ENCODE peak calls at places on chromosomes 16 and 17, in five cellular contexts. M, F, S, R and N are unnamed samples.

GRCh38 chr16:2497116-2497630 is 16.6 kb upstream of the ATP6V0C start:
- DNase-seq in F (no peak), M (no peak), S (no peak), R (no peak), N (no peak)

GRCh38 chr16:48629531-48629930 is 19.6 kb upstream of the N4BP1 start:
- DNase-seq in R (peak), S (no peak), M (no peak), F (peak), N (no peak)

GRCh38 chr16:53282975-53283946 is 151.0 kb upstream of the RBL2 start:
- DNase-seq in R (no peak), M (no peak), F (no peak), S (no peak), N (no peak)

GRCh38 chr17:44543213-44543904 is 13.9 kb upstream of the FZD2 start:
- DNase-seq in S (no peak), R (no peak), F (no peak), M (no peak), N (no peak)

GRCh38 chr16:56675685-56676210 is 6.1 kb downstream of the MT1H start:
- DNase-seq in M (no peak), R (no peak), F (no peak), S (no peak), N (peak)

GRCh38 chr16:51522902-51523301 is 371.8 kb upstream of the SALL1 start:
- DNase-seq in S (no peak), F (no peak), M (no peak), R (no peak), N (no peak)

GRCh38 chr17:48093341-48094045 is 7.8 kb downstream of the CBX1 start:
- DNase-seq in F (no peak), S (no peak), M (no peak), R (no peak), N (no peak)

GRCh38 chr16:55037051-55037450 is 106.4 kb downstream of the IRX5 start:
- DNase-seq in S (no peak), F (no peak), R (no peak), M (no peak), N (no peak)

GRCh38 chr16:54174750-54175149 is 111.8 kb downstream of the IRX3 start:
- DNase-seq in M (no peak), F (no peak), S (no peak), R (no peak), N (no peak)

GRCh38 chr17:50634123-50634914 is at the start of gene ABCC3:
- DNase-seq in R (peak), M (no peak), S (no peak), F (no peak), N (no peak)

GRCh38 chr16:1297413-1297773 is 12.0 kb upstream of the UBE2I start:
- DNase-seq in M (no peak), F (no peak), R (no peak), S (no peak), N (no peak)

GRCh38 chr17:71511266-71511995 is 609.4 kb upstream of the SOX9 start:
- DNase-seq in F (no peak), R (no peak), S (no peak), M (no peak), N (no peak)

GRCh38 chr17:1847191-1847590 is 17.4 kb downstream of the RPA1 start:
- DNase-seq in R (no peak), M (no peak), S (no peak), F (no peak), N (no peak)

GRCh38 chr16:82633964-82634600 is 7.3 kb downstream of the CDH13 start:
- DNase-seq in M (no peak), S (no peak), F (no peak), R (no peak), N (no peak)

GRCh38 chr17:8300629-8301242 is 5.5 kb upstream of the SLC25A35 start:
- DNase-seq in S (peak), R (peak), M (peak), F (peak), N (peak)

GRCh38 chr17:1180958-1181768 is 1.4 kb upstream of the ABR start:
- DNase-seq in R (no peak), M (no peak), F (no peak), S (no peak), N (no peak)

GRCh38 chr17:49595328-49595727 is 19.7 kb downstream of the NXPH3 start:
- DNase-seq in M (no peak), F (no peak), S (no peak), R (no peak), N (no peak)

GRCh38 chr16:14452066-14452465 is 178.0 kb downstream of the PARN start:
- DNase-seq in M (no peak), S (no peak), F (no peak), R (no peak), N (no peak)

GRCh38 chr16:9500872-9501271 is 409.4 kb downstream of the HAPSTR1 start:
- DNase-seq in S (no peak), F (no peak), R (no peak), M (no peak), N (no peak)

GRCh38 chr16:9061358-9061813 is 30.1 kb upstream of the HAPSTR1 start:
- DNase-seq in F (peak), R (no peak), M (no peak), S (peak), N (no peak)

GRCh38 chr17:64019486-64020067 is 856 bp downstream of the ICAM2 start:
- DNase-seq in M (no peak), S (no peak), R (no peak), F (no peak), N (no peak)

GRCh38 chr16:27154573-27155521 is 48.5 kb upstream of the KDM8 start:
- DNase-seq in S (peak), R (peak), M (peak), F (no peak), N (peak)

GRCh38 chr16:20674684-20675487 is 22.6 kb downstream of the ACSM1 start:
- DNase-seq in S (peak), F (no peak), R (no peak), M (no peak), N (no peak)

GRCh38 chr17:14331200-14331981 is 30.5 kb downstream of the HS3ST3B1 start:
- DNase-seq in F (no peak), R (no peak), M (no peak), S (no peak), N (no peak)

GRCh38 chr16:85998868-85999729 is 100.1 kb downstream of the IRF8 start:
- DNase-seq in S (no peak), R (peak), F (no peak), M (no peak), N (no peak)

GRCh38 chr17:59600169-59600568 is 19.5 kb upstream of the CLTC start:
- DNase-seq in M (no peak), S (no peak), R (no peak), F (no peak), N (no peak)

GRCh38 chr17:38561416-38562214 is 44.1 kb downstream of the SRCIN1 start:
- DNase-seq in F (no peak), S (no peak), M (no peak), R (no peak), N (no peak)

GRCh38 chr17:10836966-10837599 is 804 bp downstream of the PIRT start:
- DNase-seq in M (no peak), F (no peak), R (peak), S (no peak), N (no peak)

GRCh38 chr17:73874008-73874407 is 229.8 kb upstream of the SDK2 start:
- DNase-seq in F (no peak), S (no peak), R (no peak), M (no peak), N (no peak)

GRCh38 chr17:73870035-73870434 is 225.8 kb upstream of the SDK2 start:
- DNase-seq in S (no peak), M (no peak), R (no peak), F (no peak), N (no peak)

GRCh38 chr17:73877962-73878361 is 233.7 kb upstream of the SDK2 start:
- DNase-seq in M (no peak), R (no peak), S (no peak), F (no peak), N (no peak)

GRCh38 chr17:73875346-73875745 is 231.1 kb upstream of the SDK2 start:
- DNase-seq in R (no peak), M (no peak), F (no peak), S (no peak), N (no peak)

GRCh38 chr17:73872816-73873215 is 228.6 kb upstream of the SDK2 start:
- DNase-seq in M (no peak), R (no peak), S (no peak), F (no peak), N (no peak)
- TF ChIP-seq CTCF in M (no peak), R (no peak), S (no peak), F (no peak), N (no peak)

DNA sequence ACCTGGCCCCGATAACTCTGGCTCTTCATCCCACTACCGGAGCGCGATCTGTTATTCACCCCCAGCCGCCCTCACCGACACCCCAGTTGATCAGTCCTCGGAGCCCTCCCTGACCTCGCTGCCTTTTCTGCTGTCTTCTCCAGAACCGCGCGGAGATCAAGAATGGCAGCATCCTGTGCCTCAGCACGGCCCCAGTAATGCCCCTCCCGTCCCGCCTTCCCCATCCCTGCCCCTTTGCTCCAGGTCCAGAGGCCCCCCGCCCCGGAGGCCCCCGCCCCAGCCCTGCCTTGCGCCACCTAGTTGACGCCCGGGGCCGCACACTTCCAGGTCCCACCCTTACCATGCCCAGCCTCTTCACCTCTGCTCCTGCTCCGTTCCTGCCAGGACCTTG is 872 bp downstream of the ELMO3 start:
- DNase-seq in R (no peak), S (no peak), F (no peak), M (no peak), N (no peak)
- TF ChIP-seq CTCF in R (no peak), S (no peak), F (no peak), M (no peak), N (no peak)

GRCh38 chr17:79427621-79428539 is 183.0 kb downstream of the RBFOX3 start:
- DNase-seq in R (no peak), S (no peak), F (no peak), M (no peak), N (no peak)
- TF ChIP-seq CTCF in R (no peak), S (no peak), F (no peak), M (no peak), N (no peak)

DNA sequence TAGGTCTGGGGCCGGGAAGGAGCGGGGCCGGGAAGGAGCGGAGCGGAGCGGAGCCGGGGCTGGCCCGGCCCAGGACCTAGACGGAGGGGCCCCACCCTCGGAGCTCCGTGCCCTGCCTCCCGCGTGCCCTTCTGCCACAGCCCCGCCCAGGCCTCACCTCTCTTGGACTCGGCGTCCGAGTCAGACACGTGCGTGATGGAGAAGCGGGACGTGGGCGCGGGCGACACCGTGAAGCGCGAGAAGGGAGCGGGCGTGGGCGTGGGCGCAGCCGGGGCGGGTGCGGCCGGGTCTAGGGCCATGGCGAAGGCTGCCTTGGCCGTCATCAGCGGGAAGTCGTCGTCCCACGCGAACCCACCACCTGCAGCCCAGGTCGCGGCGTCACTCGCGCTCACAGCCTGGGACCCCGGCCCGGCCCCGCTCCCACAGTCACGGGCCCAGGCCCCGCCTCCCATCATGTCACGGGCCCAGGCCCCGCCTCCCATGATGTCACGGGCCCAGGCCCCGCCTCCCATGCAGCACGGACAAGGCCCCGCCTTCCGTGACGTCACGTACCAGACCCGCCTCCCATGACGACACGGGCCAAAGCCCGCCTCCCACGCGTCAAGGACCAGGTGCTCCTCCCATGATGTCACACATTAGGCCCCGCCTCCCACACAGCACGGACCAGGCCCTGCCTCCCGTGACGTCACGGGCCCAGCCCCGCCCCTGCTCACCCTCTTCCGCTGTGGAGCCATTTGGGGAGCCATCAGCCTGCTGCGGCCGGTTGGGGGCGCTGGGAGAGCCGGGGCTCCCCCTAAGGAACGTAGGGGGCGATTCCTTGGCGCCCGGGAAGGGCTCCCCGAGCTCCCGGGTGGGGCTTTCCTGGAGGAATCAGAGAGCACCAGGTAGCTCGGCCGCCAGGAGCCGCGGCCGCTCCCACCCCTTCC is 45.8 kb upstream of the PVALEF start:
- DNase-seq in F (peak), M (peak), R (peak), S (peak), N (peak)
- TF ChIP-seq CTCF in F (no peak), M (no peak), R (no peak), S (no peak), N (no peak)

GRCh38 chr17:74212262-74212912 is 984 bp upstream of the TTYH2 start:
- DNase-seq in S (no peak), F (no peak), R (no peak), M (no peak), N (no peak)

GRCh38 chr17:74213897-74214386 is 571 bp downstream of the TTYH2 start:
- DNase-seq in S (peak), F (no peak), R (no peak), M (no peak), N (no peak)

GRCh38 chr17:74214642-74215331 is 1.4 kb downstream of the TTYH2 start:
- DNase-seq in S (no peak), R (no peak), M (no peak), F (no peak), N (no peak)

GRCh38 chr17:74211929-74212261 is 1.5 kb upstream of the TTYH2 start:
- DNase-seq in S (no peak), F (no peak), M (no peak), R (no peak), N (no peak)

DNA sequence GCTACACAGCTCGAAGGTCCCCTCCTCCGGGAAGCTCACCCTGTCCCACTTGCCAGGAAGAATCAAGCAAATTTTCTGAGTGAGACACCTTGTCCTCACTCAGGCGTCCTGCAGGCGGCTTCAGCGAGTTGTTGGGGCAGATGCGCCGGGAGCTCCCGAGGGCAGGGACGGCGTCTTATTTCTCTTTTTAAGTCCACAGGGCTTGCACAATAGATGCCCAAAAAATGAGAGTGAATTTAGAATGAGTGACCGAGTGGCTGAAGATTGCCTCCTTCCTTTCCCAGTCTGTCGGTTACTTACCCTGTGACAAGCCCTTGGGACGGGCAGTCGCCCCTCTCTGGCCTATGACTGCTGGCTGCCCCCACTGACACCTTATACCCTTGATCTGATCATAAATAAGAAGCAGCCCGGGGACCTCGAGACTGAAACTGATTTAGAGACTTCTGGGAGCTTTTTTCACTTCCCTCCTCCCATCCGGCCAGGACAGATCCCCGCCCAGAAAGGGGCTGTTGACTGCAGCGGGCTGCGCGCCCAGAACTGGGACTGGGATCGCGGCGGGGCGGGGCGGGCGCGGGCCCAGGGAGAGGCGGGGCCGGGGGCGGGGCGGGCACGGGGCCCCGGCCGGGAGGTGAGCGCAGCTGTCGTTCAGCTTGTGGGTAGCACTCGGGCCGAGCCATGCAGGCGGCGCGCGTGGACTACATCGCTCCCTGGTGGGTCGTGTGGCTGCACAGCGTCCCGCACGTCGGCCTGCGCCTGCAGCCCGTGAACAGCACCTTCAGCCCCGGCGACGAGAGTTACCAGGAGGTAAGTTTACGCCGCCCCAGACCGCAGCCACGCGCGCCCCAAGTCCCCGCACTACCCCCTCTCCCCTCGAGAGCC is at the start of gene TTYH2:
- DNase-seq in F (peak), M (peak), S (peak), R (peak), N (peak)
- TF ChIP-seq CTCF in F (peak), M (peak), S (no peak), R (no peak), N (no peak)

GRCh38 chr17:81142301-81143199 is 22.8 kb upstream of the PVALEF start:
- DNase-seq in R (peak), F (peak), M (peak), S (peak), N (peak)
- TF ChIP-seq CTCF in R (peak), F (peak), M (peak), S (peak), N (peak)

GRCh38 chr17:35765731-35766488 is 5.2 kb downstream of the C17orf50 start:
- DNase-seq in R (no peak), F (no peak), M (no peak), S (no peak), N (no peak)

GRCh38 chr17:35765086-35765710 is 4.5 kb downstream of the C17orf50 start:
- DNase-seq in S (no peak), F (no peak), R (no peak), M (no peak), N (no peak)

GRCh38 chr17:35768796-35769195 is 8.1 kb downstream of the C17orf50 start:
- DNase-seq in R (no peak), F (no peak), S (no peak), M (no peak), N (no peak)

GRCh38 chr17:35766489-35766877 is 5.8 kb downstream of the C17orf50 start:
- DNase-seq in S (no peak), R (no peak), M (no peak), F (no peak), N (no peak)

DNA sequence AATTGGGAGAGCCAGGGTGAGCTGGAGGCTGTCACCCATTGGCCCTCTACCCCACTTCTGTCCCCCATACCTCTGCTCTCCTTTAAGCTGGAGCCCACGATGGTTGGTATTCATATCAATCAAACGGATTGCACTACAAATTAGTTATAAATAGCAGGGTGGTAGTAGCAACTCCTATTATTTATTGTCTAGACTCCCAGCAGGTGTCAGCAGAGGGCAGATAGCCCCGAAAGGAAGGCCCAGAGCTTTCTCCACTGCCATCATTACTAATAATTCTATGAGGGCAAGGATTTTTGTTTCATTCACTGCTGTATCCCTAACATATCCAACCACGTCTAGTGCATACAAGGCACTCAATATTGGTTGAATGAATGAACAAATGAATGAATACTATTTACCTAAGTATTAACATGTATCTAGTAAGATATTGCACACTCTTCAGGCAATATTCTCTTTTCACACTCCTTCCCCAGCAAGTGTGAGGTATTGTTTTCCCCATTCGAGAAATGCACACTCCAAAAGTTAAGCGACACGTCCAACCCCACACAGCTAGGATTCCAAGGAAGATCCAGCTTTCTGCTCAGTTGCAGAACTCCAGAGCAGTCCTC is 6.3 kb downstream of the C17orf50 start:
- DNase-seq in F (no peak), S (no peak), R (peak), M (no peak), N (no peak)
- TF ChIP-seq CTCF in F (peak), S (peak), R (peak), M (peak), N (peak)

DNA sequence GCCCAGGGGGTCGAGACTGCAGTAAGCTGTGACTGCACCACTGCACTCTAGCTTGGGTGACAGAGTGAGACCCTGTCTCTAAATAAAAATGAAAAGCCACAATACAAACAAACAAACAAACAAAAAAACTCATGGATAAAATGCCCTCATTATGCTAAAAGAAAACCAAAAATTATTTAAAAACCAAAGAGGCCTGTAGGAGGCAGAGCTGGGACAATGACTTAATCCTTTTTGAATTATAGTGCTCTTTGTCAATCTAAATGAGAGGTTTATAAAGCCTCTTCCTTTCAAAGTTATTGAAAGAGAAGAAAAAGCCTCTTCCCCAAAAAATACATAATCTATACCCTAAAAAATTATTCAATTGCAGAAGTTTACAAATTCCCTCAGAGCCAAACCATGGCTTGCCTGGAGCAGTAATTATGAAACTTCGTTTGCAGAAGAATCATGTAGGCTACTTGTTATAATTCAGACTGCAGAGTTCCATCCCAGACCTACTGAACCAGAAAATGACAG is 18.5 kb downstream of the CRLF3 start:
- DNase-seq in R (no peak), M (no peak), S (no peak), F (no peak), N (no peak)
- TF ChIP-seq CTCF in R (no peak), M (no peak), S (no peak), F (peak), N (peak)